ENCODE peak calls at places on chromosomes 13 and 19, in six cellular contexts. T, Q, X, S, J and L are unnamed samples.
A peak's percentile ranks its signal among the peaks of the same experiment; 100 is the strongest.

GRCh38 chr13:91167706-91168459 is 179.6 kb upstream of the MIR17HG start:
- DNase-seq in X (no peak), Q (no peak), T (no peak), S (no peak), J (no peak), L (no peak)

GRCh38 chr13:48233886-48234488 is 981 bp downstream of the ITM2B start:
- DNase-seq in J (no peak), Q (peak; percentile 73), T (no peak), X (no peak), S (no peak), L (no peak)

GRCh38 chr13:51833980-51834379 is 11.0 kb downstream of the TMEM272 start:
- DNase-seq in J (no peak), Q (no peak), X (no peak), S (no peak), T (no peak), L (no peak)

GRCh38 chr13:46656786-46657185 is 103.8 kb downstream of the LRCH1 start:
- DNase-seq in X (no peak), Q (no peak), T (no peak), S (no peak), J (no peak), L (no peak)

GRCh38 chr13:73088332-73088935 is 29.6 kb downstream of the KLF5 start:
- DNase-seq in T (no peak), X (no peak), J (no peak), S (no peak), Q (no peak), L (no peak)

GRCh38 chr13:99577934-99578917 is 77.0 kb downstream of the TM9SF2 start:
- DNase-seq in Q (peak; percentile 29), X (no peak), J (no peak), T (no peak), S (no peak), L (no peak)

GRCh38 chr19:38196948-38197656 is 26.9 kb downstream of the DPF1 start:
- DNase-seq in S (no peak), J (peak; percentile 53), T (no peak), X (no peak), Q (no peak), L (no peak)

GRCh38 chr19:17496337-17496997 is 15.0 kb upstream of the PGLS start:
- DNase-seq in J (no peak), X (peak; percentile 61), T (peak; percentile 86), S (peak; percentile 71), Q (peak; percentile 75), L (peak; percentile 80)

GRCh38 chr19:36093687-36094086 is 17.3 kb upstream of the OVOL3 start:
- DNase-seq in X (no peak), Q (peak; percentile 5), J (no peak), T (no peak), S (no peak), L (no peak)

GRCh38 chr19:29761575-29762225 is 46.6 kb upstream of the C19orf12 start:
- DNase-seq in J (no peak), S (no peak), X (no peak), T (no peak), Q (no peak), L (peak; percentile 23)

GRCh38 chr13:45299194-45299593 is 41.8 kb downstream of the TPT1 start:
- DNase-seq in Q (peak; percentile 81), J (no peak), T (no peak), S (no peak), X (no peak), L (no peak)

GRCh38 chr13:59979589-59979988 is 184.1 kb downstream of the DIAPH3 start:
- DNase-seq in J (no peak), X (peak; percentile 20), T (no peak), Q (no peak), S (no peak), L (no peak)

GRCh38 chr19:33000510-33000909 is 28.5 kb downstream of the FAAP24 start:
- DNase-seq in S (no peak), X (peak; percentile 11), T (no peak), Q (no peak), J (no peak), L (no peak)

GRCh38 chr19:38869160-38869835 is 8.8 kb downstream of the RINL start:
- DNase-seq in J (no peak), S (peak; percentile 42), Q (no peak), T (peak; percentile 71), X (no peak), L (peak; percentile 66)

DNA sequence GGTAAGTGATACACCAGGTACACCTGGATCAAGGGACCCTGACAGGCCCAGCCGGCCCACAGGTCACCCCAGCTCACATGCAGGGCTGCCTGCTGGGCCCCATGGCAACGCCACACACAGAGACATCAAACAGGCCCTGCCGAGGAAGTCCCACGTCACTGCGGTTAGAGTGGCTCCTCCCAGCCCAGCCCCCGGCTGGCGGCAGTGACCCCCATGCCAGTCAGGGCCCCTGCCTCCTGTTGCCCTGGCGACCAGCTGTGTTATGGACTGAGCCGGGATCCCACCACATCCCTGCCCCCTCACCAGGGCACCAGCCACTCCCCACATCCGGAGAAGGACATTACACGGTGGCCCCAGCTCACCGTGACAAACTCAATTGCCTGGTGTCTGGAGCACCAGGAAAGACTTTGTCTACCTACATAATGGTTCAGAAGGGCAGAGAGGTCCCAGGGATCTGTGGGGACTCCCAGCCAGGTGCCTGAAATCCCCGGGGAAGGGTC is 30.4 kb upstream of the NANOS3 start:
- DNase-seq in X (peak; percentile 98), Q (peak; percentile 95), S (peak; percentile 98), T (peak; percentile 89), J (peak; percentile 98), L (peak; percentile 91)
- H3K4me3 ChIP-seq in X (peak overlapping the region; percentile 72), Q (peak overlapping the region; percentile 41), S (peak overlapping the region; percentile 70), T (peak overlapping the region; percentile 50), J (peak overlapping the region; percentile 60), L (no peak overlapping the region)

GRCh38 chr19:10222201-10222890 is 8.8 kb downstream of the S1PR2 start:
- DNase-seq in Q (no peak), J (no peak), T (no peak), S (no peak), X (no peak), L (no peak)
- H3K4me1 ChIP-seq in Q (no peaks in the 10 kb centered on the region), J (peaks cover 18% of the 10 kb centered on the region), T (no peaks in the 10 kb centered on the region), S (peaks cover 4% of the 10 kb centered on the region), X (no peaks in the 10 kb centered on the region), L (no peaks in the 10 kb centered on the region)

GRCh38 chr13:27352698-27353097 is 71.7 kb upstream of the GTF3A start:
- DNase-seq in Q (no peak), S (no peak), T (no peak), X (no peak), J (no peak), L (no peak)
- H3K4me3 ChIP-seq in Q (no peak overlapping the region), S (no peak overlapping the region), T (no peak overlapping the region), X (no peak overlapping the region), J (no peak overlapping the region), L (no peak overlapping the region)

DNA sequence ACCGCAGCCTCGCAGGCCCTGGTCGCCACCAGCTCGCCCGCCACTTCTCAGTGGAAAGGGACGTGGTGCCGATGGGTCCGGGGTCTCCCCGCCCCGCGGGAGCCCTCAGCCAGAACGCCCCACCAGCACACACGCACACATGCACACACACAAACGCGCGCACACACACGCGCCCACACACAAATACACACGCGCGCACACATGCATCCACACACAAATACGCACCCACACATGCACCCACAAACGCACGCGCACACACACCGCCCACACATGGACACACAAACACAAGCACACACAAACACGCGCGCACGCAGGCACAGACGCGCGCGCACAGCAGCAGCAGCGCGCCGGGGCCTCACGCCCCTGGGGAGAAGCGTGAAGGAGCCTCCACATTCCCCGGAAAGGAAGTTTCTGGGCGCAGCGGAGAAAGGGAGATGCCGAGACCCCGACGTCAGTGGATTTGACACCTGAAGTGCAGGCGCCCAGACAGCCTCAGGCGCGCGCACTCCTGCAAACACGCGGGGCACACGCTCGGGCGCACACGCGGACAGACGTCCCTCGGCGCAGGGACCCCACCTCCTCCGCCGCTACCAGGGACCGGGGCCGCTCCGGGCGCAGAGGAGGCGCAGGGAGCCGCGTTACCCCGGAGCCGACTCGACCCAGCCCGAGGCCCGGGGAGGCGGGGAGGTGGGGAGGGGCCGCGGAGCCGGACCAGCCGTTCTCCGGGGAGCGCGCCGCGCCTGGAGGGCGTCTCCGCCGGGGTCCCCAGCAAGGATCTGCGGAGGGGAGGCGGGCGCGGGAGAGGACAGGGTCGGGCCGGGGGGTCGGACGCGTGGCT is 623 bp downstream of the RASA3 start:
- DNase-seq in T (peak; percentile 86), J (no peak), X (no peak), Q (peak; percentile 58), S (peak; percentile 25), L (no peak)
- H3K4me1 ChIP-seq in T (peaks cover 11% of the 10 kb centered on the region), J (peaks cover 46% of the 10 kb centered on the region), X (peaks cover 40% of the 10 kb centered on the region), Q (peaks cover 37% of the 10 kb centered on the region), S (peaks cover 55% of the 10 kb centered on the region), L (peaks cover 22% of the 10 kb centered on the region)

DNA sequence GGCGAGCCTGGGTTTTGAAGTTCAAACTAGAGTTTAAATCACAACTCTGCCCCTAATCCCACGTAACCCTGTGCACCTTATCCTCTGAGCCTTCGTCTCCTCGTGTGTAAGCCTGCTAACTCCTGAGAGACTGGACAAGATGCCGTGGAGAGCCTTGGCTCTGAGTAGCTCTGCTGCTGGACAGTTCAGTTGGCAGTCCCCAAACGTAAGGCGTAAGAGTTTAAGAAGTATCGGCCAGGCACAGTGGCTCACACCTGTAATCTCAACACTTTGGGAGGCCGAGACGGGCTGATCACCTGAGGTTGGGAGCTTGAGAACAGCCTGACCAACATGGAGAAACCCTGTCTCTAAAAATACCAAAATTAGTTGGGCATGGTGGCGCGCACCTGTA is 4.7 kb upstream of the CD79A start:
- DNase-seq in X (no peak), Q (no peak), T (no peak), J (no peak), S (no peak), L (no peak)
- H3K4me3 ChIP-seq in X (no peak overlapping the region), Q (no peak overlapping the region), T (no peak overlapping the region), J (no peak overlapping the region), S (peak overlapping the region; percentile 3), L (no peak overlapping the region)